ENCODE peak calls at places on chromosome 1, in four cellular contexts. V, H, Y and U are unnamed samples.

GRCh38 chr1:2382621-2383361 is 8.6 kb downstream of the MORN1 start:
- DNase-seq in V (no peak), H (peak; percentile 68), Y (no peak), U (no peak)

GRCh38 chr1:178109348-178110143 is 15.6 kb downstream of the RASAL2 start:
- DNase-seq in Y (no peak), H (no peak), V (no peak), U (no peak)

GRCh38 chr1:43763497-43763973 is 56.2 kb downstream of the ST3GAL3 start:
- DNase-seq in V (peak; percentile 85), Y (peak; percentile 94), H (peak; percentile 34), U (peak; percentile 94)

GRCh38 chr1:20552728-20553571 is 577 bp downstream of the FAM43B start:
- DNase-seq in H (peak; percentile 43), V (no peak), Y (no peak), U (peak; percentile 51)

GRCh38 chr1:79128726-79129125 is 122.2 kb upstream of the ADGRL4 start:
- DNase-seq in H (no peak), V (no peak), Y (no peak), U (no peak)

GRCh38 chr1:110606784-110607662 is 865 bp upstream of the KCNA2 start:
- DNase-seq in H (peak; percentile 39), V (no peak), Y (peak; percentile 30), U (peak; percentile 6)

GRCh38 chr1:159838715-159839114 is 12.0 kb downstream of the SLAMF8 start:
- DNase-seq in H (no peak), V (no peak), Y (no peak), U (no peak)

GRCh38 chr1:182248721-182249120 is 142.9 kb downstream of the GLUL start:
- DNase-seq in V (no peak), H (no peak), Y (no peak), U (no peak)

GRCh38 chr1:16924216-16924918 is 2.6 kb downstream of the CROCC start:
- DNase-seq in Y (no peak), V (no peak), H (no peak), U (no peak)

GRCh38 chr1:117178756-117179155 is 32.0 kb downstream of the VTCN1 start:
- DNase-seq in H (no peak), Y (no peak), V (no peak), U (no peak)

GRCh38 chr1:201357636-201358348 is 19.7 kb downstream of the TNNT2 start:
- DNase-seq in H (no peak), Y (no peak), V (no peak), U (no peak)

GRCh38 chr1:31800677-31800967 is 15.2 kb downstream of the SPOCD1 start:
- DNase-seq in H (no peak), Y (no peak), V (no peak), U (no peak)